ENCODE peak calls at places on chromosome 6, in six cellular contexts. O is MM.1S; H is neural progenitor cell; C is IMR-90; K is CD8-positive, alpha-beta T cell; I is GM23338. Q is an unnamed sample. For H3K4me1, the result is how much of the 10 kb centered on the place peaks cover.

GRCh38 chr6:146851837-146852236 is 253.1 kb downstream of the ADGB start:
- DNase-seq in K (no peak), C (peak), H (no peak), O (peak), I (no peak), Q (no peak)

GRCh38 chr6:166752097-166752496 is 125.0 kb upstream of the RPS6KA2 start:
- DNase-seq in K (no peak), H (no peak), I (no peak), C (no peak), O (no peak), Q (no peak)

GRCh38 chr6:20755631-20756030 is 221.4 kb downstream of the CDKAL1 start:
- DNase-seq in O (no peak), K (no peak), H (no peak), C (peak), I (no peak), Q (no peak)

GRCh38 chr6:17968081-17968518 is 19.3 kb downstream of the KIF13A start:
- DNase-seq in O (no peak), C (peak), K (no peak), H (no peak), I (no peak), Q (no peak)

GRCh38 chr6:168574075-168574698 is 133.2 kb downstream of the SMOC2 start:
- DNase-seq in C (no peak), H (no peak), K (no peak), O (no peak), I (no peak), Q (no peak)

GRCh38 chr6:134093007-134093573 is 40.7 kb upstream of the SLC2A12 start:
- DNase-seq in I (peak), O (peak), H (no peak), C (no peak), K (no peak), Q (no peak)

GRCh38 chr6:15952231-15953151 is 176.4 kb upstream of the MYLIP start:
- DNase-seq in O (no peak), C (no peak), H (no peak), I (no peak), K (no peak), Q (no peak)

GRCh38 chr6:78561015-78561414 is 306.3 kb upstream of the IRAK1BP1 start:
- DNase-seq in K (no peak), I (no peak), C (peak), O (no peak), H (no peak), Q (no peak)

GRCh38 chr6:153625089-153625488 is 414.0 kb upstream of the OPRM1 start:
- DNase-seq in I (peak), O (no peak), H (peak), C (no peak), K (no peak), Q (no peak)

GRCh38 chr6:72623808-72624207 is 1.9 kb downstream of the KCNQ5 start:
- DNase-seq in O (no peak), I (no peak), H (no peak), C (no peak), K (no peak), Q (no peak)

GRCh38 chr6:47069156-47069555 is 27.0 kb upstream of the ADGRF1 start:
- DNase-seq in I (no peak), C (no peak), O (no peak), K (no peak), H (no peak), Q (no peak)

GRCh38 chr6:10964684-10965083 is 77.8 kb downstream of the SYCP2L start:
- DNase-seq in H (no peak), C (no peak), O (peak), K (no peak), I (no peak), Q (no peak)

GRCh38 chr6:98124176-98124575 is 710.2 kb upstream of the POU3F2 start:
- DNase-seq in K (no peak), H (no peak), C (no peak), O (no peak), I (no peak), Q (no peak)

GRCh38 chr6:134245041-134245440 is 72.9 kb downstream of the SGK1 start:
- DNase-seq in C (peak), O (no peak), K (no peak), H (no peak), I (no peak), Q (peak)

GRCh38 chr6:21931641-21932335 is 338.2 kb downstream of the SOX4 start:
- DNase-seq in H (no peak), C (peak), O (no peak), K (no peak), I (no peak), Q (no peak)

GRCh38 chr6:54876365-54876764 is 29.8 kb downstream of the FAM83B start:
- DNase-seq in H (no peak), K (no peak), C (no peak), O (no peak), I (no peak), Q (peak)

GRCh38 chr6:131331873-131332759 is 196.8 kb downstream of the AKAP7 start:
- DNase-seq in O (no peak), H (no peak), I (no peak), K (no peak), C (no peak), Q (no peak)

GRCh38 chr6:105204768-105205167 is 25.0 kb upstream of the POPDC3 start:
- DNase-seq in C (no peak), K (no peak), H (no peak), O (no peak), I (no peak), Q (no peak)

GRCh38 chr6:122798099-122798641 is 9.1 kb downstream of the SMPDL3A start:
- DNase-seq in I (no peak), C (peak), O (no peak), K (no peak), H (no peak), Q (peak)

GRCh38 chr6:69816569-69816968 is 19.8 kb upstream of the LMBRD1 start:
- DNase-seq in H (no peak), C (no peak), I (peak), O (no peak), K (no peak), Q (peak)
- H3K4me1 ChIP-seq in H (under half), C (under half), I (under half), O (under half), K (under half), Q (under half)

DNA sequence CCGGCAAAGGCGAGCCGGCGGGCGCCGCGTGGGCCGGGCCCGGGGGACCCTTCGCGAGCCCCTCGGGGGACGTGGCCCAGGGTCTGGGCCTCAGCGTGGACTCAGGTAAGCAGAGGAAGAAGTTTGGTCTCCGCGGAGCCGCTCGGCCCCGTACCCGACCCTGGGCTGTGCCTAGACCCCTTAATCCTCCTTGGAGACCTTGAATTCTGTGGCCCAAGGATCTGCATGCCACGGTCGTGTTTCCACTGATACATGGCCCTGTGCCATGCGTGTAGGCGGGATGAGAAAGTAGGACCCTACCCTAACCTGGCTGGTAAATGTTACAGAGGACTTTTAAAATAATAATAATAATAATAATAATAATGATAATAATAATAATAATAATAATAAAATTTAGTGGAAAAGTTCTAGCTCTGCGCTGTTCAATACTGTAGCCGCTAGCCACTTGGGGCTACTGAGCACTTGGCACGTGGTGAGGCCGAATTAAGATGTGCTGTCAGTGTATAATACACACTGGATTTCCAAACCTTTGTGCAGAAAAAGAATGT is 5.7 kb downstream of the VGLL2 start:
- DNase-seq in C (no peak), K (no peak), H (no peak), I (no peak), O (no peak), Q (no peak)
- H3K4me3 ChIP-seq in C (no peak), K (no peak), H (peak), I (peak), O (no peak), Q (no peak)

GRCh38 chr6:4775591-4776492 is at the start of gene CDYL:
- DNase-seq in O (peak), I (peak), H (peak), C (peak), K (peak), Q (peak)

GRCh38 chr6:4776493-4776966 is 326 bp downstream of the CDYL start:
- DNase-seq in C (no peak), H (peak), O (no peak), K (no peak), I (peak), Q (peak)

GRCh38 chr6:4774296-4774695 is 1.9 kb upstream of the CDYL start:
- DNase-seq in H (no peak), K (no peak), I (peak), C (no peak), O (no peak), Q (no peak)

GRCh38 chr6:4772750-4773149 is 3.5 kb upstream of the CDYL start:
- DNase-seq in I (peak), K (no peak), C (no peak), O (no peak), H (no peak), Q (no peak)

DNA sequence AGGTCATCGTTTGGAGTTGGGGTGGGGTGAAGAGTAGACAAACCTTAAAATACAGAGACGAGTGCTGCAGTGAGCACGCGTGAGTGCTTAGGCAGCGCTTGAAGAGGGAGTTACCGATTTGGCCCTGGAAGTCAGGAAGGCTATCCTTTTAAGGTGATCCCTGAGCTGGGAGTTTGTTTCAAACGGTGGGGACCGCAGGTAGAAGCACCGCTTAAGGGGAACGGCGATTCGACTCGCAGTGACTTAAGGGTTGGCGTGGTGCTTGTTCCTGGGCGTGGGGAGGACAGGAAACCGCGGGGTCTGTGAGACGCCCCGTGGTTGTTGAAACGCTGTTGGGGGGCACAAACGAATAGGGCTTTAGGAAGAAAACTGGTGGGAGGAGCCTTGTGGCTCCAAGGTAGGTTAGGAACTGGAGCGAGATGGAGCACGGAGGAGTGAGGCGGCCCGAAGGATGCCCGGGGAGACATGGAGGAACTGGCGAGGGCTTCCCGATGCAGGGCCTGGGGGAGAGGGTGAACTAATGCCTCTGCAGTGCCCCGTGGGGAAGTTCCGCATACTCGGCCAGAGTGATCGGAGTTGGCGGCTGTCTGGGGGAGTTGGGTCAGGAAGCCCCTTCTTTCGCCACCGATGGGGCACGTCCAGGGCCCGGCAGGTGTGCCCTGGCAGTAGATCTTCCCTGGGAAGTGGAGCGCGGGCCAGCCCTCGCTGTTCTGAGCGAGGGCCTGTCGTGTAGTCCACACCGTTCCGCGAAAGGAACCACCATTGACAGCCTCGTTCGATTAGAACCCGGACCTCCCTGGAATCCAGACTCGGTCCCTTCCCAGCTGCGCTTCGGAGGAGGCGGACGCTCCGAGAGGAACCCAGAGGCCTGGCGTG is 1.3 kb upstream of the CDYL start:
- DNase-seq in H (peak), C (no peak), I (peak), K (peak), O (peak), Q (peak)
- TF ChIP-seq CTCF in H (no peak), C (no peak), I (no peak), K (no peak), O (no peak), Q (no peak)

GRCh38 chr6:158648682-158649131 is 1.1 kb upstream of the SYTL3 start:
- DNase-seq in C (peak), I (no peak), K (no peak), O (no peak), H (no peak), Q (no peak)
- H3K4me1 ChIP-seq in C (under half), I (under half), K (under half), O (under half), H (under half), Q (under half)

GRCh38 chr6:7909323-7910276 is 988 bp downstream of the TXNDC5 start:
- DNase-seq in O (peak), C (peak), K (no peak), H (peak), I (peak), Q (peak)

GRCh38 chr6:7906741-7907140 is 3.8 kb downstream of the TXNDC5 start:
- DNase-seq in C (no peak), I (no peak), K (no peak), O (peak), H (no peak), Q (no peak)

GRCh38 chr6:7905416-7905815 is 5.2 kb downstream of the TXNDC5 start:
- DNase-seq in H (no peak), K (no peak), C (peak), I (no peak), O (peak), Q (no peak)

GRCh38 chr6:7904654-7905319 is 5.8 kb downstream of the TXNDC5 start:
- DNase-seq in K (no peak), I (no peak), C (no peak), H (no peak), O (peak), Q (no peak)

DNA sequence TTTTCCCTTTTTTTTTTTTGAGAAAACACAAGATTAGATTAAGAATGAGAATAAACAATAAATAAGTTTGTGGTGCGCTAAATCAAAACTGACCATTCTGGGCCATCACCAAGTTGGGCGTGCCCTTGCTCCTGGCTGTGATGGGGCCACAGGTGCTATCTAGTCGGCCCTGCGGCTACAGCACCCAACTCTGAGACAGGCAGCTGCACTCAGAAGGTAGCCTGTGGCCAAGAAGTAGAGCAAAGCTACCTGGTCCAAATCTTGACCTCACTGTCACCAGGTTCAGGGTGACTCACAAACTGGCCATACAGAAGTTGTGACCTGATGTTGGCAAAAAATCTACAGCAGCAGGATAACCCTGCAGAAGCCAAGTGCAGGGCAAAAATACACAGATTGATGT is 3.4 kb downstream of the TXNDC5 start:
- DNase-seq in O (peak), C (no peak), K (no peak), I (no peak), H (no peak), Q (no peak)
- H3K4me3 ChIP-seq in O (peak), C (no peak), K (no peak), I (no peak), H (no peak), Q (no peak)

GRCh38 chr6:35167505-35167904 is 26.4 kb upstream of the TCP11 start:
- DNase-seq in I (no peak), K (no peak), O (no peak), C (no peak), H (no peak), Q (no peak)

GRCh38 chr6:35166160-35166919 is 25.2 kb upstream of the TCP11 start:
- DNase-seq in C (no peak), H (no peak), K (no peak), I (no peak), O (no peak), Q (peak)

GRCh38 chr6:35164277-35164676 is 23.1 kb upstream of the TCP11 start:
- DNase-seq in H (no peak), K (no peak), O (no peak), I (no peak), C (no peak), Q (no peak)

GRCh38 chr6:35164868-35165267 is 23.7 kb upstream of the TCP11 start:
- DNase-seq in H (no peak), O (no peak), I (no peak), C (no peak), K (no peak), Q (no peak)

DNA sequence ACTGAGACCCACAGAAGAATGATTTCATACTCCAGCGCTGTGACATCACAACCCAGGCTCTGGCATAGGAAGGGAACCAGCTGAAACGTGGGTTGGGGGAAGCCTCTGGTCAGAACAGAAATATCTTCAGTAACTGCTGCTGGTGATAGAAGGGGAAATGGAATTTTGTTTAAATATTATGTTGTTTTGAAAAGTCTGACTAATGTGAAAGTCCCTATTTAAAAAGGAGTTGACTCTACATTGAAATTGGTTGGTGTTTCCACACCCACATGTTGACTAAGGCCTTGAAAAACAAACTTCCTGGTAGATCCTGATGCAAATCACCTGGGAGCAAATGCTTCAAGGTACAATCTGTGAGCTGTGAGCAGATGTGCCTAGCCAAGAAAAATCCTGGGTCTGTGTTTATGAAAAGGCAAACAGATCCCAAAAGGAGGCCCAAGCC is 24.5 kb upstream of the TCP11 start:
- DNase-seq in I (no peak), O (no peak), H (no peak), C (peak), K (no peak), Q (peak)
- TF ChIP-seq CTCF in I (no peak), O (no peak), H (no peak), C (no peak), K (no peak), Q (no peak)

GRCh38 chr6:52526634-52527033 is 50.2 kb downstream of the TRAM2 start:
- DNase-seq in I (no peak), O (no peak), H (no peak), C (peak), K (no peak), Q (no peak)

GRCh38 chr6:52527436-52527835 is 49.4 kb downstream of the TRAM2 start:
- DNase-seq in C (no peak), I (no peak), K (no peak), H (no peak), O (no peak), Q (no peak)

GRCh38 chr6:52531396-52531795 is 45.5 kb downstream of the TRAM2 start:
- DNase-seq in H (no peak), K (no peak), I (no peak), C (no peak), O (no peak), Q (no peak)

GRCh38 chr6:52530351-52530750 is 46.5 kb downstream of the TRAM2 start:
- DNase-seq in O (no peak), I (no peak), H (no peak), C (no peak), K (no peak), Q (no peak)

DNA sequence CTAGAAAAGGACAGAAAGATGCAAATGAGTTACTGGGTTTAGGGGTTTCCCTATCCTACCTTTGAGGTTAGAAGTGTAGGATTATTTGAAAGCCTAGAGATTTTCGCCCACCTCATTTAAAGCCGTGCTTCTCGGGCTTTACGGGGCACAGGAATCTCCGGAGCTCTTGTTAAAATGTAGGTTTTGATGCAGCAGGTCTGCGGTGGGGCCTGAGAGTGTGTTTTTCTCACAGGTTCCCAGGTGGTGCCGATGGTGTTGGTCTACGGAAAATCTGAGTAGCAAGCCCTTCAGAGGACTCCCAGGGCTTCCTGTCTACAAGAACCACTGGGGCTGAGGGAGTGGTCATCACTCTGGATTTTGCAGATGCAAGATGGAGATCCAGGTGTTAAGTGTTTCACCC is 47.5 kb downstream of the TRAM2 start:
- DNase-seq in K (no peak), O (peak), H (no peak), I (no peak), C (no peak), Q (no peak)
- H3K4me1 ChIP-seq in K (under half), O (half or more), H (under half), I (under half), C (under half), Q (under half)

DNA sequence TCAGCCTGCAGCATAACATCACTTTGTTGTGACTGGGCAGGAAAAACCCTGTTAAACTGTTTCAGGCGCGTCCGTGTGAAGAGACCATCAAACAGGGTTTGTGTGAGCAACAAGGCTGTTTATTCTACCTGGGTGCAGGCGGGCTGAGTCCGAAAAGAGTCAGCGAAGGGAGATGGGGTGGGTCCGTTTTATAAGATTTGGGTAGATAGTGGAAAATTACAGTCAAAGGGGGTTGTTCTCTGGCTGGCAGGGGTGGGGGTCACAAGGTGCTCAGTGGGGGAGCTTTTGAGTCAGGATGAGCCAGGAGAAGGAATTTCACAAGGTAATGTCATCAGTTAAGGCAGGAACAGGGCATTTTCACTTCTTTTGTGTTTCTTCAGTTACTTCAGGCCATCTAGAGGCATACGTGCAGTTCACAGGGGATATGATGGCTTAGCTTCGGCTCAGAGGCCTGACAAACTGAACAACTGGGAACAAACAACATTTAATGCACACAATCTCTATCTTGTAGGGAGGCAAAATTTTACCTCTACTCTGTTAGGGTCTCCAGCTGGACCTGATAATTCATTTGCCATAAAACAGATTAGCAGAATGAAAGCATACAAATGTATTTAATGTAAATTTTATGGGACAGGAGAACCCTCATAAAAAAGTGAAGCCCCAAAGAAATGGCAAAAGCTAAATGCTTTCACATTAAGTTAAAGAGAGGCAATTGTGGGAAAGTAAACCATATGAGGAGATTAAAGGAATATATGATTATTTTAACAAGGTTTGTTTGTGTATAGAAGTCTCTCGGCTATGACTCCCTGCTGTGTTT is 58.3 kb upstream of the HFE start:
- DNase-seq in I (peak), C (peak), O (no peak), K (no peak), H (peak), Q (no peak)
- H3K4me3 ChIP-seq in I (peak), C (no peak), O (no peak), K (no peak), H (no peak), Q (no peak)

Q was measured in mucosa of descending colon.